ENCODE peak calls at places on chromosomes 11 and 22, in eight cellular contexts. C is HCT116, Q is WTC11, Z is A549, L is K562, V is NB4, J is GM12878, R is SK-N-SH. X is an unnamed sample.

GRCh38 chr11:82855616-82856015 is 44.6 kb downstream of the PRCP start:
- DNase-seq in C (no peak), Q (no peak), Z (no peak), L (no peak), V (no peak), J (no peak), R (no peak), X (no peak)

GRCh38 chr11:10650166-10650565 is 43.4 kb downstream of the IRAG1 start:
- DNase-seq in C (no peak), Q (no peak), Z (no peak), L (no peak), V (no peak), J (no peak), R (no peak), X (no peak)

GRCh38 chr11:75199412-75199955 is 41.1 kb upstream of the TPBGL start:
- DNase-seq in C (no peak), Q (no peak), Z (no peak), L (no peak), V (no peak), J (no peak), R (no peak), X (no peak)

GRCh38 chr11:64715756-64716470 is 7.1 kb downstream of the NRXN2 start:
- DNase-seq in C (no peak), Q (no peak), Z (no peak), L (no peak), V (peak), J (no peak), R (no peak), X (no peak)

GRCh38 chr11:2154195-2154585 is 6.8 kb downstream of the INS start:
- DNase-seq in C (no peak), Q (no peak), Z (no peak), L (no peak), V (no peak), J (no peak), R (no peak), X (no peak)

GRCh38 chr22:37907036-37907954 is 1.2 kb downstream of the MICALL1 start:
- DNase-seq in C (no peak), Q (no peak), Z (no peak), L (no peak), V (no peak), J (no peak), R (no peak), X (no peak)

GRCh38 chr22:19775496-19776325 is 15.1 kb downstream of the TBX1 start:
- DNase-seq in C (no peak), Q (peak), Z (no peak), L (no peak), V (no peak), J (no peak), R (no peak), X (no peak)

GRCh38 chr11:2519879-2520735 is 75.3 kb downstream of the KCNQ1 start:
- DNase-seq in C (no peak), Q (peak), Z (no peak), L (no peak), V (no peak), J (no peak), R (peak), X (no peak)

GRCh38 chr11:2988996-2989395 is 3.1 kb downstream of the NAP1L4 start:
- DNase-seq in C (no peak), Q (no peak), Z (no peak), L (no peak), V (no peak), J (no peak), R (no peak), X (no peak)

GRCh38 chr11:61962213-61963015 is 5.0 kb downstream of the FTH1 start:
- DNase-seq in C (no peak), Q (no peak), Z (peak), L (no peak), V (no peak), J (no peak), R (no peak), X (no peak)

GRCh38 chr11:100704176-100704575 is 17.1 kb downstream of the ARHGAP42 start:
- DNase-seq in C (no peak), Q (no peak), Z (no peak), L (no peak), V (no peak), J (no peak), R (no peak), X (no peak)

GRCh38 chr11:125621995-125622394 is 3.0 kb upstream of the CHEK1 start:
- DNase-seq in C (no peak), Q (no peak), Z (no peak), L (no peak), V (peak), J (no peak), R (no peak), X (no peak)
- TF ChIP-seq MAX in C (no peak), Q (no peak), Z (no peak), L (no peak), V (no peak), J (no peak), R (no peak), X (no peak)

GRCh38 chr11:114044042-114044871 is 15.3 kb upstream of the ZBTB16 start:
- DNase-seq in C (no peak), Q (no peak), Z (no peak), L (no peak), V (peak), J (no peak), R (no peak), X (no peak)

GRCh38 chr11:114039551-114039950 is 20.0 kb upstream of the ZBTB16 start:
- DNase-seq in C (no peak), Q (no peak), Z (no peak), L (no peak), V (no peak), J (no peak), R (no peak), X (no peak)

GRCh38 chr11:114040706-114041211 is 18.8 kb upstream of the ZBTB16 start:
- DNase-seq in C (no peak), Q (no peak), Z (no peak), L (no peak), V (no peak), J (no peak), R (no peak), X (peak)

GRCh38 chr11:114036958-114037357 is 22.6 kb upstream of the ZBTB16 start:
- DNase-seq in C (no peak), Q (no peak), Z (no peak), L (no peak), V (no peak), J (no peak), R (no peak), X (no peak)

DNA sequence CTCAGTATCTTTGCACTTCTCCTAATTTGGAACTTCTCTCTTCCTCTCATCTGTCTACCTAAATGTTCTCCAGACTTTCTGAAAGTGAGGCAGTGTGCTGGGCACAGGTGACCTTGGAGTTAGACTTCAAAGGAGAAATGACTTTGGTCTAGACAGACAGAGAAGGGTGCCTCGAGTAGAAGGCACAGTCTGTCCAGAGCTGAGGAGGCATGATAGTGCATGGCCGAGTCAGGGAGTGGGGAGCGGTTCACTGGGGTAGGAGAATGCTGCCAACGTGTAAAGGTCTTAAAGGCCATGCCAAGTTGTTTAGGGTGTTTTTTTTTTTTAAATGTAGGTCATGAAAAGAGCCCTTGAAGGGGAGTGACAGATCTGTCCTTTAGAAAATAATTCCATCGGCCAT is 17.3 kb upstream of the ZBTB16 start:
- DNase-seq in C (no peak), Q (no peak), Z (no peak), L (no peak), V (no peak), J (no peak), R (no peak), X (no peak)
- TF ChIP-seq MAX in C (no peak), Q (no peak), Z (no peak), L (no peak), V (no peak), J (no peak), R (no peak), X (no peak)

GRCh38 chr11:94129505-94130335 is 1.1 kb downstream of the PANX1 start:
- DNase-seq in C (peak), Q (peak), Z (no peak), L (no peak), V (no peak), J (no peak), R (no peak), X (no peak)
- TF ChIP-seq MAX in C (no peak), Q (peak), Z (no peak), L (no peak), V (no peak), J (no peak), R (no peak), X (no peak)

GRCh38 chr11:36056160-36056751 is 112.4 kb downstream of the LDLRAD3 start:
- DNase-seq in C (no peak), Q (peak), Z (peak), L (peak), V (peak), J (no peak), R (peak), X (no peak)

GRCh38 chr11:36054628-36055027 is 110.8 kb downstream of the LDLRAD3 start:
- DNase-seq in C (no peak), Q (no peak), Z (no peak), L (no peak), V (no peak), J (no peak), R (no peak), X (no peak)

GRCh38 chr11:36059660-36060059 is 115.8 kb downstream of the LDLRAD3 start:
- DNase-seq in C (no peak), Q (no peak), Z (no peak), L (no peak), V (no peak), J (no peak), R (no peak), X (no peak)

GRCh38 chr11:36055356-36055755 is 111.5 kb downstream of the LDLRAD3 start:
- DNase-seq in C (no peak), Q (no peak), Z (no peak), L (no peak), V (no peak), J (no peak), R (no peak), X (no peak)

GRCh38 chr11:36057372-36058045 is 113.6 kb downstream of the LDLRAD3 start:
- DNase-seq in C (no peak), Q (no peak), Z (no peak), L (no peak), V (no peak), J (no peak), R (no peak), X (no peak)
- TF ChIP-seq MAX in C (no peak), Q (no peak), Z (no peak), L (no peak), V (no peak), J (no peak), R (no peak), X (no peak)

DNA sequence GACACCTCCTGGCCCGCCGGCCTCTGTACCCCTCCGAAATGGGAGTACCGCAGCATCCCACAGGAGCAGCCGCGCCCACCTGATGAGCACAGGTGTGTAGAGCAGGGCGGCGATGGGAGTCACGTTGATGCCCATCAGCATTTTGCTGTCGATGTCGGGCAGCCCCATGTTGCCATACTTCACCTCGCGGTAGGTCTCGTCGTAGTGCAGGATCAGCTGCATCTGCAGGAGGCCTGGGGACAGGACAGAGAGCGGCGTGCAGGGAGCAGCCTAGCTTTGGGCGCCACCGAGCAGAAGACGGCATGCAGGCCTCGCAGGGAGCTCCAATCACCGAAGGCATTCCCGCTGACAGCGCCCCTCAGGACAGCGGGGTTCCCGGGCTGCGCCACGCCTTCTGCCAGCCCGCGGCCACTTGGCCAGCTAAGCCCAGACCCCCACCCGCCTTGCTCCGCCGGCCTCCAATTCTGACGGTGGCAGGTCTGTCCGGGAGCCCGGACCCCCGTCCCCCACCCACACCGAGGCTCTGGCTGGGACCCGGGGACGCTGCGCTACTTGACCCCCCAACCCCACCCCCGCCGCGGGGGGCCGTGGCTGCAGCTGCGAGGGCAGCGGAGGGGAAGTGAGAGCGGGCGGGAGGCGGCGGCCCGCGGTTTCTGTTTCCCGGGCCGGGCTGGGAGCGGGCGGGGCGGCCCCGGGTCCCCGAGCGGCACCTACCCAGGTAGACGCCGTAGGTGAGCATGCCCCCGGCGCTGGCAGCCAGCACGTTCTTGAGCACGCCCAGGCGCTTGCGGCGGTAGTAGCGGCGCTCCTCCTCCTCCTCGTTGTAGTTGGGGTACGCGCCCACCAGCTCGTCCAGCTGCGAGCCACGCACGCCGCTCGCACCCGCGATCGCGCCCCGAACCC is 703 bp downstream of the UNC93B1 start:
- DNase-seq in C (no peak), Q (peak), Z (no peak), L (peak), V (peak), J (no peak), R (peak), X (no peak)
- TF ChIP-seq MAX in C (no peak), Q (peak), Z (no peak), L (peak), V (peak), J (no peak), R (no peak), X (no peak)

GRCh38 chr11:117832511-117832910 is 8.0 kb upstream of the FXYD2 start:
- DNase-seq in C (no peak), Q (no peak), Z (no peak), L (no peak), V (no peak), J (no peak), R (no peak), X (no peak)
- TF ChIP-seq MAX in C (no peak), Q (no peak), Z (no peak), L (no peak), V (no peak), J (no peak), R (no peak), X (no peak)

GRCh38 chr11:128187377-128187776 is 400.0 kb downstream of the ETS1 start:
- DNase-seq in C (no peak), Q (no peak), Z (no peak), L (no peak), V (no peak), J (no peak), R (no peak), X (no peak)
- TF ChIP-seq MAX in C (no peak), Q (no peak), Z (no peak), L (no peak), V (no peak), J (no peak), R (no peak), X (no peak)

GRCh38 chr11:118343981-118344521 is at the start of gene CD3G:
- DNase-seq in C (no peak), Q (no peak), Z (no peak), L (no peak), V (no peak), J (no peak), R (no peak), X (no peak)
- TF ChIP-seq MAX in C (no peak), Q (no peak), Z (no peak), L (no peak), V (no peak), J (no peak), R (no peak), X (no peak)

GRCh38 chr11:79648766-79649545 is 208.1 kb upstream of the TENM4 start:
- DNase-seq in C (no peak), Q (no peak), Z (no peak), L (no peak), V (no peak), J (no peak), R (no peak), X (no peak)
- TF ChIP-seq MAX in C (no peak), Q (no peak), Z (no peak), L (no peak), V (no peak), J (no peak), R (no peak), X (no peak)

GRCh38 chr22:26986051-26986881 is 328.9 kb downstream of the MIAT start:
- DNase-seq in C (no peak), Q (no peak), Z (no peak), L (no peak), V (no peak), J (no peak), R (peak), X (no peak)
- TF ChIP-seq MAX in C (no peak), Q (no peak), Z (no peak), L (no peak), V (no peak), J (no peak), R (no peak), X (no peak)